ENCODE peak calls at places on chromosomes 1 and 21, in six cellular contexts. Z is upper lobe of left lung; G is activated CD8-positive, alpha-beta memory T cell treated with anti-CD3 and anti-CD28 coated beads, Interleukin-2, amount 10 ng/mL, durations not matched to agents 7 days and 5 days; U is activated B cell treated with CpG ODN at 0.5 μM for 24 hours; P is right cardiac atrium; W is Right ventricle myocardium superior. B is an unnamed sample.

GRCh38 chr1:91851130-91852010 is 34.6 kb downstream of the TGFBR3 start:
- ATAC-seq in Z (peak), G (no peak), U (no peak), P (peak), W (peak), B (peak)

GRCh38 chr21:19244502-19245187 is 841.1 kb upstream of the TMPRSS15 start:
- ATAC-seq in Z (no peak), G (no peak), U (no peak), P (no peak), W (no peak), B (no peak)

GRCh38 chr1:172002725-172003345 is 161.5 kb downstream of the DNM3 start:
- ATAC-seq in Z (peak), G (no peak), U (no peak), P (no peak), W (no peak), B (peak)

GRCh38 chr1:71660417-71660816 is 579.6 kb upstream of the ZRANB2 start:
- ATAC-seq in Z (no peak), G (no peak), U (no peak), P (no peak), W (no peak), B (peak)

GRCh38 chr1:154726443-154726842 is 118.5 kb upstream of the ADAR start:
- ATAC-seq in Z (no peak), G (peak), U (no peak), P (no peak), W (no peak), B (no peak)

GRCh38 chr1:16095447-16095846 is 22.0 kb upstream of the FAM131C start:
- ATAC-seq in Z (no peak), G (no peak), U (no peak), P (peak), W (no peak), B (no peak)

GRCh38 chr21:31974454-31974985 is 101.7 kb downstream of the HUNK start:
- ATAC-seq in Z (no peak), G (peak), U (no peak), P (no peak), W (no peak), B (no peak)

GRCh38 chr21:41135715-41136114 is 32.2 kb upstream of the BACE2 start:
- ATAC-seq in Z (no peak), G (no peak), U (no peak), P (no peak), W (no peak), B (no peak)

GRCh38 chr1:18313523-18313922 is 167.2 kb upstream of the KLHDC7A start:
- ATAC-seq in Z (no peak), G (no peak), U (no peak), P (no peak), W (no peak), B (no peak)

GRCh38 chr1:111756124-111756513 is 418 bp downstream of the DDX20 start:
- ATAC-seq in Z (peak), G (peak), U (peak), P (no peak), W (peak), B (peak)

GRCh38 chr1:68459796-68460195 is 10.0 kb upstream of the RPE65 start:
- ATAC-seq in Z (no peak), G (no peak), U (no peak), P (no peak), W (no peak), B (no peak)

GRCh38 chr1:207993477-207994445 is 82.8 kb upstream of the CD34 start:
- ATAC-seq in Z (no peak), G (no peak), U (no peak), P (no peak), W (no peak), B (peak)

GRCh38 chr1:162030741-162031280 is 7.1 kb upstream of the OLFML2B start:
- ATAC-seq in Z (no peak), G (no peak), U (no peak), P (no peak), W (no peak), B (no peak)

GRCh38 chr1:64006276-64007051 is 197.0 kb upstream of the UBE2U start:
- ATAC-seq in Z (peak), G (no peak), U (no peak), P (peak), W (peak), B (peak)

GRCh38 chr1:184150776-184151531 is 99.4 kb downstream of the TSEN15 start:
- ATAC-seq in Z (peak), G (no peak), U (no peak), P (peak), W (peak), B (no peak)

B was measured in SK-N-SH treated with all-trans-retinoic acid at 6 μM for 48 hours.